ENCODE peak calls at places on chromosome 15, in ten cellular contexts. Z is GM12865, G is NB4, S is bronchial epithelial cell, W is psoas muscle, P is lower leg skin, O is AG10803, L is astrocyte of the cerebellum, M is dorsolateral prefrontal cortex, X is lower lobe of right lung. B is an unnamed sample.

GRCh38 chr15:85579957-85580694 is 199.7 kb downstream of the AKAP13 start:
- DNase-seq in Z (no peak), G (peak; percentile 12), S (no peak), W (no peak), P (no peak), O (peak; percentile 56), L (no peak), M (no peak), X (no peak), B (no peak)

GRCh38 chr15:69031013-69032001 is 16.8 kb downstream of the NOX5 start:
- DNase-seq in Z (peak; percentile 6), G (peak; percentile 60), S (peak; percentile 40), W (peak; percentile 67), P (no peak), O (peak; percentile 25), L (no peak), M (no peak), X (peak; percentile 78), B (no peak)

GRCh38 chr15:84766461-84767005 is 18.1 kb downstream of the ZNF592 start:
- DNase-seq in Z (no peak), G (peak; percentile 95), S (no peak), W (no peak), P (no peak), O (no peak), L (no peak), M (no peak), X (no peak), B (no peak)

GRCh38 chr15:66494262-66494661 is 3.3 kb downstream of the SNAPC5 start:
- DNase-seq in Z (no peak), G (no peak), S (no peak), W (no peak), P (no peak), O (no peak), L (no peak), M (no peak), X (no peak), B (no peak)

GRCh38 chr15:62715946-62716345 is 326.6 kb upstream of the TPM1 start:
- DNase-seq in Z (no peak), G (no peak), S (no peak), W (no peak), P (no peak), O (no peak), L (no peak), M (no peak), X (no peak), B (no peak)

GRCh38 chr15:83108266-83109219 is 1.1 kb downstream of the TM6SF1 start:
- DNase-seq in Z (peak; percentile 83), G (peak; percentile 98), S (peak; percentile 41), W (peak; percentile 72), P (peak; percentile 87), O (peak; percentile 41), L (no peak), M (no peak), X (peak; percentile 87), B (no peak)

GRCh38 chr15:62934236-62934971 is 108.1 kb upstream of the TPM1 start:
- DNase-seq in Z (peak; percentile 13), G (no peak), S (no peak), W (no peak), P (peak; percentile 82), O (no peak), L (no peak), M (no peak), X (no peak), B (no peak)

GRCh38 chr15:58043192-58043903 is 22.2 kb downstream of the ALDH1A2 start:
- DNase-seq in Z (peak; percentile 45), G (peak; percentile 44), S (peak; percentile 42), W (peak; percentile 52), P (no peak), O (peak; percentile 51), L (peak; percentile 18), M (no peak), X (peak; percentile 53), B (no peak)

GRCh38 chr15:32656091-32656860 is 14.8 kb downstream of the SCG5 start:
- DNase-seq in Z (no peak), G (peak; percentile 12), S (peak; percentile 50), W (no peak), P (no peak), O (no peak), L (no peak), M (no peak), X (no peak), B (no peak)

GRCh38 chr15:32652178-32652577 is 10.7 kb downstream of the SCG5 start:
- DNase-seq in Z (no peak), G (no peak), S (peak; percentile 52), W (no peak), P (no peak), O (no peak), L (no peak), M (no peak), X (no peak), B (no peak)

GRCh38 chr15:32659340-32659831 is 17.9 kb downstream of the SCG5 start:
- DNase-seq in Z (no peak), G (no peak), S (peak; percentile 97), W (peak; percentile 56), P (no peak), O (peak; percentile 78), L (no peak), M (no peak), X (no peak), B (no peak)

GRCh38 chr15:32657941-32658340 is 16.4 kb downstream of the SCG5 start:
- DNase-seq in Z (no peak), G (no peak), S (peak; percentile 52), W (no peak), P (no peak), O (no peak), L (no peak), M (no peak), X (no peak), B (no peak)

DNA sequence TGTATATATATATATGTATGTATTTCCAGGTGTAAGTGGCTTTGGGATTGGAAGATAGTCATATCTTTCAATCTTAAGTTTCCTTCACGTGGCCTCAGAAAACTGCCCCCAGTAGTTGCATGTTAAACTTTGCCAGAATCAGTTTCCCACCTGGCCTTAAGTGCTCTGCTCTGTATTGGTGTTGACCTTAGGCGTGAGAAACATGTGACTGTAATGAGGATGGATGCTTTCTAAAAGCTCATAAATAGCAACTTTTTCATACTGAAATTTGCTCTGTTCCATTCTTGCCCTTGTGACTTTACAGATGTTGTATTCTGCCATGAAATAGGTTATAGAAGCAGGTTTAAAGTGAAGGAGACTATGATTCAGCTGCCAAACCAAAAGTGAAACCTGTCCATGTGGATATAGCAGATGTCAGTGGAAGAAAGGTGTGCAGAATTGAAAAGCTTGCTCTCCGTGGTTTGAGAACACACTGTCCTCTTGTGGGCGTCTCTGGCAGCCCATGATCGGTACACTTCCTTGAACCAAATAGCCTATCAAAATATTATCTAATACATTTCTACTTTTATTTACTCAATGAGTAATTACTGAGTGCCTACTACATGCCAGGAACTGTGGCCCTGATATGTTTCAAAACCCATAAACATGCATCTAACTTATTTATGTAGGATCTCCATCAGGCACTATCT is 15.8 kb downstream of the SCG5 start:
- DNase-seq in Z (no peak), G (no peak), S (peak; percentile 84), W (no peak), P (no peak), O (no peak), L (no peak), M (no peak), X (no peak), B (no peak)
- TF ChIP-seq CTCF in Z (no peak), G (no peak), S (peak; percentile 52), W (no peak), P (no peak), O (no peak), L (peak; percentile 44), M (no peak), X (no peak), B (no peak)

GRCh38 chr15:22786868-22787698 is 639 bp downstream of the NIPA1 start:
- DNase-seq in Z (peak; percentile 50), G (peak; percentile 51), S (peak; percentile 7), W (no peak), P (no peak), O (peak; percentile 15), L (no peak), M (no peak), X (no peak), B (no peak)

DNA sequence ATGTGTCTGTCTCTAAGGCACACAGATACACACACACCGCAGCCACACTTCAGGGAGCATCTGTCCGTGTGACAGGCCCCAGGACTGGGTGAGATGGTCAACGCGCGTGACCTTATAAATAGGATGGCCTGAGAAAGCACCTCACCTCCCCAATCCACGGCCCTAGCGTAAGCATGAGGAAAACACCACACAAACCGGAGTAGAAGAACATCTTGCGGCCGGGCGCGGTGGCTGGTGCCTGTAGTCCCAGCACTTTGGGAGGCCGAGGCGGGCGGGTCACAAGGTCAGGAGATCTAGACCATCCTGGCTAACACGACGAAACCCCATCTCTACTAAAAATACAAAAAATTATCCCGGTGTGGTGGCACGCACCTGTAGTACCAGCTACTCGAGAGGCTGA is 1.6 kb downstream of the NIPA1 start:
- DNase-seq in Z (no peak), G (no peak), S (no peak), W (no peak), P (no peak), O (no peak), L (no peak), M (no peak), X (no peak), B (no peak)
- H3K4me3 ChIP-seq in Z (peak overlapping the region; percentile 75), G (no peak overlapping the region), S (no peak overlapping the region), W (no peak overlapping the region), P (no peak overlapping the region), O (no peak overlapping the region), L (no peak overlapping the region), M (peak overlapping the region; percentile 83), X (no peak overlapping the region), B (peak overlapping the region; percentile 68)

DNA sequence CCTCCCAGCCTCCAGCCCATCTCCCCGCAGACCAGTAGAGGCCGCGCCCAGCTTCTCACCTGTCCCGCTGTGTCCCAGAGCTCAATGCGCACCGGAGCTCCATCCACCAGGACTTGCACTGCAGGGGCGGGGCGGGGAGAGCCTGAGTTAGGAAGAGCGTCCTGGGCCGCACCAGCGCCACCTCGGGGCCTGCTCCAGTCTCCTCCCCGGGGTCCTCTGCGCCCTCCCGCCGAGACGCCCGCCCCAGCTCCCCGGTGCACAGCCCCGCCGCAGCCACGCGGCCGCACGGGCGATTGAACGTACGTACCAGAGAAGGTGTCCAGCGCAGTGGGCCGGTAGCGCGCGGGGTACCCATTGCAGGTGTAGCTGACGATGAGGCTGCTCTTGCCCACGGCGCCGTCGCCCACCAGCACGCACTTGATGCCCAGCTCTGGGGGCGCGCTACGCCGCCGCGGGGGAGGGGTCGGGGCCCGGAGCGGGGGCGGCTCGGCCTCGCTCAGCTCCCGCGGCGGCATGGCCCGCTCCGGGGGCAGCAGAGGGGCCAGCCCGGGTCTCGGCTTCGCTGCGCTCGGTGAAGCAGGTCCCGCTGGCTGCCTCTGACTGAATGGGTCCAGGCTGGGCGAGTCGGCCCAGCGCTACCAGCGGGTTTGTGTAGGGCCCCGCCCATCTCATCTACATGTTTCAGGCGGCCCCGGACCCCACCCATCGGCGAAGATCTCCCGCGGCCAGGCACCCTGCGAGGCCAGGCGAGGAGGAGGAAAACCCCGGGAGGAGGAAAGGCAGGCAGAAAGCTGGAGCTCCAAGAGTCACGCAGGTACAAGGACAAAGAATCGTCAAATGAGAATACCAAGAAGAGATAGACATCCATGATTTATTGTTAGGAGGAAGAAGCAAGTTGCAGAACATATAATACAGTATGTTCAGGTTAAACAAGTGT is at the start of gene RHOV:
- DNase-seq in Z (peak; percentile 76), G (peak; percentile 79), S (peak; percentile 63), W (peak; percentile 66), P (peak; percentile 93), O (peak; percentile 20), L (no peak), M (peak; percentile 37), X (peak; percentile 80), B (no peak)
- TF ChIP-seq CTCF in Z (peak; percentile 40), G (peak; percentile 25), S (peak; percentile 67), W (peak; percentile 22), P (no peak), O (no peak), L (peak; percentile 29), M (no peak), X (peak; percentile 36), B (peak; percentile 30)

DNA sequence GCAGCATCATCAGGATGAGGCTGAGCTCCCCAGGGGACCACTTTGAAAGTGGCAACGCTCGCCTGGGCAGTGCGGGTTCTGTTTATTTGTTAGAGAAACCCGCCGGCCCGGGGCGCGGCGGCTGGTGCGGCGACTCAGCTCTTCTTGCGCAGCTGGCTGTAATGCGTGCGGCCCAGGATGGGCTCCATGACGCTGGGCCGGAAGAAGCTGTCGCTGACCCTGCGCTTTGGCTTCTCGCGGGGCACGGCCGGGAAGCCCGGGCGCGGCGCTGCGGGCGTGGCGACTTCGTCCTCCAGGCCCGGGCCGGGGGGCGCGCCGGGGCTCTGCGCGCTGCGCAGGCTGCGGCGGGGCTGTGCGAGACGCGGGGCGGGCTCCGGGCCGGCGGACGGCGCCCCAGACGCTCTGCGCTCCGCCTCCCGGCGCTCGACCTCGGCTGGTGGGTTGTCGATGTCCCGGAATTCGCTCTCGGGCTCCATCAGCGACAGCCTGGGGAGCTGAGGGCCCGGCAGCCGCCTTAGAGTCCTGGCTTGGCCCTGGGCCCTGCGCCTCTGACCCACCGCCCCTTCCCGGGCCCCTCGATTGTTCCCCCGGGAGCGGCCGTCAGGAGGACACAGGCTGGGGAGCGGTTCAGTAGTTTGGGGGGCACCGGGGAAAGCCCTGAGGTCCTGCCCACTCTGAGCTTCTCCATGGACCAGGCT is 10.3 kb upstream of the KIF7 start:
- DNase-seq in Z (peak; percentile 59), G (peak; percentile 64), S (peak; percentile 36), W (peak; percentile 85), P (peak; percentile 91), O (peak; percentile 70), L (no peak), M (no peak), X (peak; percentile 73), B (no peak)
- H3K4me3 ChIP-seq in Z (peak overlapping the region; percentile 43), G (peak overlapping the region; percentile 16), S (peak overlapping the region; percentile 35), W (peak overlapping the region; percentile 70), P (no peak overlapping the region), O (peak overlapping the region; percentile 39), L (peak overlapping the region; percentile 25), M (peak overlapping the region; percentile 54), X (peak overlapping the region; percentile 57), B (peak overlapping the region; percentile 30)